ENCODE peak calls at places on chromosomes 3 and 15, in nine cellular contexts. One of them, this sample, is unnamed.

GRCh38 chr15:29063646-29064045 is 177.9 kb downstream of the APBA2 start:
- DNase-seq in cardiac muscle cell: no peak
- DNase-seq in heart right ventricle: no peak
- DNase-seq in tibial nerve: no peak
- DNase-seq in upper lobe of left lung: no peak
- DNase-seq in transverse colon: no peak
- DNase-seq in kidney: no peak
- DNase-seq in lung: no peak
- DNase-seq in uterus: no peak
- DNase-seq in this sample: no peak

GRCh38 chr3:116367761-116368395 is 77.4 kb downstream of the LSAMP start:
- DNase-seq in cardiac muscle cell: no peak
- DNase-seq in heart right ventricle: no peak
- DNase-seq in tibial nerve: no peak
- DNase-seq in upper lobe of left lung: no peak
- DNase-seq in transverse colon: no peak
- DNase-seq in kidney: no peak
- DNase-seq in lung: no peak
- DNase-seq in uterus: no peak
- DNase-seq in this sample: no peak

GRCh38 chr3:167874667-167875372 is 139.3 kb downstream of the SERPINI1 start:
- DNase-seq in cardiac muscle cell: no peak
- DNase-seq in heart right ventricle: no peak
- DNase-seq in tibial nerve: no peak
- DNase-seq in upper lobe of left lung: no peak
- DNase-seq in transverse colon: no peak
- DNase-seq in kidney: no peak
- DNase-seq in lung: no peak
- DNase-seq in uterus: no peak
- DNase-seq in this sample: no peak

GRCh38 chr3:144865886-144866285 is 894.3 kb downstream of the DIPK2A start:
- DNase-seq in cardiac muscle cell: no peak
- DNase-seq in heart right ventricle: no peak
- DNase-seq in tibial nerve: no peak
- DNase-seq in upper lobe of left lung: no peak
- DNase-seq in transverse colon: no peak
- DNase-seq in kidney: no peak
- DNase-seq in lung: no peak
- DNase-seq in uterus: no peak
- DNase-seq in this sample: no peak

GRCh38 chr3:128482175-128482856 is 10.7 kb downstream of the GATA2 start:
- DNase-seq in cardiac muscle cell: no peak
- DNase-seq in heart right ventricle: no peak
- DNase-seq in tibial nerve: no peak
- DNase-seq in upper lobe of left lung: no peak
- DNase-seq in transverse colon: no peak
- DNase-seq in kidney: peak; percentile 47
- DNase-seq in lung: no peak
- DNase-seq in uterus: no peak
- DNase-seq in this sample: no peak

GRCh38 chr3:197675568-197675860 is 61.2 kb downstream of the RUBCN start:
- DNase-seq in cardiac muscle cell: no peak
- DNase-seq in heart right ventricle: no peak
- DNase-seq in tibial nerve: no peak
- DNase-seq in upper lobe of left lung: no peak
- DNase-seq in transverse colon: no peak
- DNase-seq in kidney: no peak
- DNase-seq in lung: no peak
- DNase-seq in uterus: no peak
- DNase-seq in this sample: no peak

GRCh38 chr3:53255360-53255774 is 455 bp downstream of the TKT start:
- DNase-seq in cardiac muscle cell: peak; percentile 29
- DNase-seq in heart right ventricle: peak; percentile 42
- DNase-seq in tibial nerve: no peak
- DNase-seq in upper lobe of left lung: no peak
- DNase-seq in transverse colon: peak; percentile 37
- DNase-seq in kidney: peak; percentile 83
- DNase-seq in lung: no peak
- DNase-seq in uterus: peak; percentile 26
- DNase-seq in this sample: peak; percentile 42

GRCh38 chr3:58164199-58164879 is 46.4 kb downstream of the DNASE1L3 start:
- DNase-seq in cardiac muscle cell: peak; percentile 60
- DNase-seq in heart right ventricle: peak; percentile 85
- DNase-seq in tibial nerve: no peak
- DNase-seq in upper lobe of left lung: peak; percentile 75
- DNase-seq in transverse colon: no peak
- DNase-seq in kidney: peak; percentile 93
- DNase-seq in lung: peak; percentile 75
- DNase-seq in uterus: peak; percentile 48
- DNase-seq in this sample: no peak

GRCh38 chr15:63010386-63010785 is 32.2 kb upstream of the TPM1 start:
- DNase-seq in cardiac muscle cell: no peak
- DNase-seq in heart right ventricle: no peak
- DNase-seq in tibial nerve: no peak
- DNase-seq in upper lobe of left lung: no peak
- DNase-seq in transverse colon: no peak
- DNase-seq in kidney: no peak
- DNase-seq in lung: no peak
- DNase-seq in uterus: no peak
- DNase-seq in this sample: no peak

GRCh38 chr15:90019611-90020010 is 18.5 kb downstream of the ZNF710 start:
- DNase-seq in cardiac muscle cell: no peak
- DNase-seq in heart right ventricle: no peak
- DNase-seq in tibial nerve: no peak
- DNase-seq in upper lobe of left lung: peak; percentile 21
- DNase-seq in transverse colon: peak; percentile 7
- DNase-seq in kidney: no peak
- DNase-seq in lung: no peak
- DNase-seq in uterus: no peak
- DNase-seq in this sample: peak; percentile 66

GRCh38 chr3:130772124-130772523 is 25.5 kb upstream of the PIK3R4 start:
- DNase-seq in cardiac muscle cell: no peak
- DNase-seq in heart right ventricle: no peak
- DNase-seq in tibial nerve: no peak
- DNase-seq in upper lobe of left lung: no peak
- DNase-seq in transverse colon: no peak
- DNase-seq in kidney: no peak
- DNase-seq in lung: no peak
- DNase-seq in uterus: no peak
- DNase-seq in this sample: no peak

GRCh38 chr3:98339031-98339430 is 14.6 kb upstream of the OR5K4 start:
- DNase-seq in cardiac muscle cell: no peak
- DNase-seq in heart right ventricle: no peak
- DNase-seq in tibial nerve: no peak
- DNase-seq in upper lobe of left lung: no peak
- DNase-seq in transverse colon: no peak
- DNase-seq in kidney: no peak
- DNase-seq in lung: no peak
- DNase-seq in uterus: no peak
- DNase-seq in this sample: no peak

GRCh38 chr3:17070560-17070959 is 185.8 kb downstream of the PLCL2 start:
- DNase-seq in cardiac muscle cell: peak; percentile 54
- DNase-seq in heart right ventricle: peak; percentile 42
- DNase-seq in tibial nerve: no peak
- DNase-seq in upper lobe of left lung: no peak
- DNase-seq in transverse colon: peak; percentile 44
- DNase-seq in kidney: no peak
- DNase-seq in lung: no peak
- DNase-seq in uterus: no peak
- DNase-seq in this sample: no peak

DNA sequence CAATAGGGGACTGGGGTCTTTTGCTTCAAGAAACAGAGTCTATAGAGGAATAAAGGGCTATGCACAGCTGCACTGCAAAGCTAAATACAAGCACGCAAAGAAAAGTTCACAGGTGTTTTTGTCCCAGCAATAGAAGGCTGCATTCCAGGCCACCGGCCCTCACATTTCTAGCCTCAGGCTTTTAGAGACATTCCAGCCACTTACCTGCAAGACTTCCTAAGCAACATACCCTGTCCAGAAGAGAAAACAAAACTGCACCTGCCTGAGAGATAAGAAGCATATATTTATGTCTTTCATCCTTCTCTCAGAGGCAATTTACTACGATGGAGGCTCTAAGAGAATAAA is 220.5 kb downstream of the OPA1 start:
- DNase-seq in cardiac muscle cell: no peak
- DNase-seq in heart right ventricle: no peak
- DNase-seq in tibial nerve: no peak
- DNase-seq in upper lobe of left lung: no peak
- DNase-seq in transverse colon: no peak
- DNase-seq in kidney: no peak
- DNase-seq in lung: no peak
- DNase-seq in uterus: no peak
- DNase-seq in this sample: no peak
- TF ChIP-seq CTCF in cardiac muscle cell: no peak
- TF ChIP-seq CTCF in heart right ventricle: no peak
- TF ChIP-seq CTCF in tibial nerve: no peak
- TF ChIP-seq CTCF in upper lobe of left lung: no peak
- TF ChIP-seq CTCF in transverse colon: no peak
- TF ChIP-seq CTCF in kidney: no peak
- TF ChIP-seq CTCF in lung: no peak
- TF ChIP-seq CTCF in uterus: no peak
- TF ChIP-seq CTCF in this sample: no peak

GRCh38 chr15:36731025-36731424 is 151.6 kb downstream of the CDIN1 start:
- DNase-seq in cardiac muscle cell: no peak
- DNase-seq in heart right ventricle: no peak
- DNase-seq in tibial nerve: no peak
- DNase-seq in upper lobe of left lung: no peak
- DNase-seq in transverse colon: no peak
- DNase-seq in kidney: no peak
- DNase-seq in lung: no peak
- DNase-seq in uterus: no peak
- DNase-seq in this sample: no peak

GRCh38 chr15:36724901-36725300 is 145.5 kb downstream of the CDIN1 start:
- DNase-seq in cardiac muscle cell: no peak
- DNase-seq in heart right ventricle: no peak
- DNase-seq in tibial nerve: no peak
- DNase-seq in upper lobe of left lung: no peak
- DNase-seq in transverse colon: no peak
- DNase-seq in kidney: no peak
- DNase-seq in lung: no peak
- DNase-seq in uterus: no peak
- DNase-seq in this sample: no peak

GRCh38 chr15:36724493-36724892 is 145.1 kb downstream of the CDIN1 start:
- DNase-seq in cardiac muscle cell: no peak
- DNase-seq in heart right ventricle: no peak
- DNase-seq in tibial nerve: no peak
- DNase-seq in upper lobe of left lung: no peak
- DNase-seq in transverse colon: no peak
- DNase-seq in kidney: no peak
- DNase-seq in lung: no peak
- DNase-seq in uterus: no peak
- DNase-seq in this sample: no peak

GRCh38 chr15:36726224-36726623 is 146.8 kb downstream of the CDIN1 start:
- DNase-seq in cardiac muscle cell: no peak
- DNase-seq in heart right ventricle: no peak
- DNase-seq in tibial nerve: no peak
- DNase-seq in upper lobe of left lung: no peak
- DNase-seq in transverse colon: no peak
- DNase-seq in kidney: no peak
- DNase-seq in lung: no peak
- DNase-seq in uterus: no peak
- DNase-seq in this sample: no peak
- H3K4me3 ChIP-seq in cardiac muscle cell: no peak overlapping the region
- H3K4me3 ChIP-seq in heart right ventricle: no peak overlapping the region
- H3K4me3 ChIP-seq in tibial nerve: no peak overlapping the region
- H3K4me3 ChIP-seq in upper lobe of left lung: no peak overlapping the region
- H3K4me3 ChIP-seq in transverse colon: no peak overlapping the region
- H3K4me3 ChIP-seq in kidney: no peak overlapping the region
- H3K4me3 ChIP-seq in lung: no peak overlapping the region
- H3K4me3 ChIP-seq in uterus: no peak overlapping the region
- H3K4me3 ChIP-seq in this sample: no peak overlapping the region

GRCh38 chr15:43516185-43516584 is 1.2 kb upstream of the MAP1A start:
- DNase-seq in cardiac muscle cell: peak; percentile 16
- DNase-seq in heart right ventricle: peak; percentile 49
- DNase-seq in tibial nerve: peak; percentile 17
- DNase-seq in upper lobe of left lung: no peak
- DNase-seq in transverse colon: no peak
- DNase-seq in kidney: no peak
- DNase-seq in lung: no peak
- DNase-seq in uterus: peak; percentile 47
- DNase-seq in this sample: no peak
- H3K27ac ChIP-seq in cardiac muscle cell: peak overlapping the region; percentile 82
- H3K27ac ChIP-seq in heart right ventricle: peak overlapping the region; percentile 17
- H3K27ac ChIP-seq in tibial nerve: peak overlapping the region; percentile 87
- H3K27ac ChIP-seq in upper lobe of left lung: no peak overlapping the region
- H3K27ac ChIP-seq in transverse colon: peak overlapping the region; percentile 88
- H3K27ac ChIP-seq in kidney: no peak overlapping the region
- H3K27ac ChIP-seq in lung: no peak overlapping the region
- H3K27ac ChIP-seq in uterus: peak overlapping the region; percentile 81
- H3K27ac ChIP-seq in this sample: no peak overlapping the region

GRCh38 chr15:60568301-60568742 is 89.4 kb upstream of the ICE2 start:
- DNase-seq in cardiac muscle cell: no peak
- DNase-seq in heart right ventricle: no peak
- DNase-seq in tibial nerve: no peak
- DNase-seq in upper lobe of left lung: no peak
- DNase-seq in transverse colon: peak; percentile 48
- DNase-seq in kidney: no peak
- DNase-seq in lung: no peak
- DNase-seq in uterus: no peak
- DNase-seq in this sample: no peak

GRCh38 chr15:60569596-60569995 is 90.7 kb upstream of the ICE2 start:
- DNase-seq in cardiac muscle cell: no peak
- DNase-seq in heart right ventricle: no peak
- DNase-seq in tibial nerve: no peak
- DNase-seq in upper lobe of left lung: no peak
- DNase-seq in transverse colon: no peak
- DNase-seq in kidney: no peak
- DNase-seq in lung: no peak
- DNase-seq in uterus: no peak
- DNase-seq in this sample: no peak

GRCh38 chr15:60565407-60565806 is 86.5 kb upstream of the ICE2 start:
- DNase-seq in cardiac muscle cell: no peak
- DNase-seq in heart right ventricle: no peak
- DNase-seq in tibial nerve: no peak
- DNase-seq in upper lobe of left lung: no peak
- DNase-seq in transverse colon: no peak
- DNase-seq in kidney: no peak
- DNase-seq in lung: no peak
- DNase-seq in uterus: no peak
- DNase-seq in this sample: no peak

GRCh38 chr15:60570936-60571530 is 92.1 kb upstream of the ICE2 start:
- DNase-seq in cardiac muscle cell: no peak
- DNase-seq in heart right ventricle: no peak
- DNase-seq in tibial nerve: no peak
- DNase-seq in upper lobe of left lung: no peak
- DNase-seq in transverse colon: no peak
- DNase-seq in kidney: no peak
- DNase-seq in lung: no peak
- DNase-seq in uterus: no peak
- DNase-seq in this sample: no peak

DNA sequence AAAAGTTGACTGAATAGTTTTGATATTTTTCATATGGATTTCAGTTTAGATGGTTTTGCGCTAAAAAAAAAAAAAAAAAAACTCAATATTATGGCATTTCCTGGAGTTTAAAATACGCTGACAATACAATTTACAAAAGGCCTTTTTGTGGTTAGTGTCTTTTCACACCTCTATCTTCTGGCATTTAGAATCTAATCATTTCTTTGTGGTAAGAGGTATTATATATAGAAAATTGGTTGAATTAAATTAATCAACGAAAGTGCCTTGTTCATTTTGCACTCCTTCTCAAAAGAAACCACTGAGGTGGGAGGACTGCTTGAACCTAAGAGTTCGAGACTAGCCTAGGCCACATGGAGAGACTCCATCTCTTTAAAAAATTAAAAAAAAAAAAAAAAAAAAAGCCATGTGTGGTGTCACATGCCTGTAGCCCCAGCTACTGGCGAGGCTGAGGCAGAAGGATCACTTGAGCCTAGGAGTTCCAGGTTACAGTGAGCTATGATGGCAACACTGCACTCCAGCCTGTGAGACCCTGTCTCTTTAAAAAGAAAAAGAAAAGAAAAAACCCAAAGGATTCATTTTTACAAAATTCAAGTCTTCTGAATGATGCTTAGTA is 90.0 kb upstream of the ICE2 start:
- DNase-seq in cardiac muscle cell: no peak
- DNase-seq in heart right ventricle: no peak
- DNase-seq in tibial nerve: no peak
- DNase-seq in upper lobe of left lung: no peak
- DNase-seq in transverse colon: no peak
- DNase-seq in kidney: no peak
- DNase-seq in lung: no peak
- DNase-seq in uterus: no peak
- DNase-seq in this sample: no peak
- TF ChIP-seq CTCF in cardiac muscle cell: no peak
- TF ChIP-seq CTCF in heart right ventricle: no peak
- TF ChIP-seq CTCF in tibial nerve: no peak
- TF ChIP-seq CTCF in upper lobe of left lung: no peak
- TF ChIP-seq CTCF in transverse colon: no peak
- TF ChIP-seq CTCF in kidney: no peak
- TF ChIP-seq CTCF in lung: no peak
- TF ChIP-seq CTCF in uterus: no peak
- TF ChIP-seq CTCF in this sample: no peak